ENCODE peak calls at places on chromosomes 4 and X, in five cellular contexts. I is SK-N-SH, G is HepG2, Z is GM12878, Q is K562. T is an unnamed sample.
A peak's percentile ranks its signal among the peaks of the same experiment; 100 is the strongest.

GRCh38 chr4:181323061-181323460 is 920.1 kb upstream of the TENM3 start:
- DNase-seq in Q (no peak), Z (peak; percentile 20), I (no peak), G (no peak), T (no peak)

GRCh38 chrX:135389717-135390116 is 32.0 kb upstream of the SMIM10L2A start:
- DNase-seq in G (peak; percentile 51), Z (no peak), I (no peak), Q (no peak), T (no peak)

GRCh38 chr4:13348216-13348615 is 135.9 kb downstream of the RAB28 start:
- DNase-seq in I (no peak), Q (no peak), G (no peak), Z (no peak), T (no peak)

GRCh38 chr4:102268355-102268754 is 76.9 kb downstream of the SLC39A8 start:
- DNase-seq in Z (no peak), Q (no peak), I (no peak), G (no peak), T (no peak)

GRCh38 chr4:110953898-110954297 is 331.0 kb upstream of the PITX2 start:
- DNase-seq in G (no peak), I (no peak), Z (no peak), Q (no peak), T (peak; percentile 18)

GRCh38 chr4:170243662-170244288 is 154.0 kb upstream of the AADAT start:
- DNase-seq in Z (no peak), I (no peak), G (no peak), Q (no peak), T (no peak)

GRCh38 chr4:177405508-177405907 is 36.7 kb downstream of the AGA start:
- DNase-seq in Z (no peak), Q (no peak), G (no peak), I (no peak), T (no peak)

GRCh38 chr4:113636438-113636818 is 125.1 kb downstream of the CAMK2D start:
- DNase-seq in G (peak; percentile 78), I (no peak), Z (no peak), Q (no peak), T (no peak)

GRCh38 chr4:74682567-74683359 is 111.6 kb downstream of the BTC start:
- DNase-seq in Q (peak; percentile 50), Z (no peak), I (no peak), G (peak; percentile 47), T (no peak)

GRCh38 chrX:38880460-38880859 is 79.2 kb downstream of the MID1IP1 start:
- DNase-seq in G (peak; percentile 2), I (no peak), Q (no peak), Z (no peak), T (no peak)

GRCh38 chrX:117972681-117973080 is 143.9 kb downstream of the KLHL13 start:
- DNase-seq in I (no peak), Z (no peak), Q (no peak), G (no peak), T (peak; percentile 8)

GRCh38 chr4:185534850-185535761 is at the start of gene PDLIM3:
- DNase-seq in Q (peak; percentile 74), Z (no peak), G (peak; percentile 27), I (peak; percentile 89), T (peak; percentile 76)

GRCh38 chr4:72302981-72303704 is 265.9 kb downstream of the ADAMTS3 start:
- DNase-seq in Z (no peak), G (peak; percentile 34), I (peak; percentile 16), Q (peak; percentile 54), T (peak; percentile 53)

GRCh38 chrX:53266914-53267313 is 14.5 kb downstream of the IQSEC2 start:
- DNase-seq in Q (peak; percentile 44), Z (no peak), I (no peak), G (no peak), T (no peak)

GRCh38 chrX:9890541-9891200 is 76.5 kb upstream of the CLDN34 start:
- DNase-seq in I (no peak), Z (no peak), Q (no peak), G (no peak), T (no peak)

GRCh38 chrX:80808854-80809493 is 703 bp downstream of the BRWD3 start:
- DNase-seq in Z (no peak), G (no peak), I (peak; percentile 27), Q (no peak), T (no peak)

GRCh38 chr4:41594439-41594838 is 56.5 kb downstream of the LIMCH1 start:
- DNase-seq in I (no peak), Q (no peak), Z (no peak), G (no peak), T (no peak)

GRCh38 chr4:74005528-74005927 is 7.1 kb upstream of the CXCL5 start:
- DNase-seq in Q (no peak), I (no peak), G (peak; percentile 92), Z (no peak), T (no peak)

GRCh38 chr4:65508169-65508568 is 162.1 kb downstream of the EPHA5 start:
- DNase-seq in I (no peak), Q (no peak), Z (no peak), G (no peak), T (peak; percentile 6)

GRCh38 chrX:134186362-134187121 is 50.4 kb upstream of the CCDC160 start:
- DNase-seq in Q (no peak), G (no peak), I (no peak), Z (peak; percentile 21), T (peak; percentile 15)

GRCh38 chr4:125313497-125313896 is 1.3 kb upstream of the FAT4 start:
- DNase-seq in I (peak; percentile 59), Q (peak; percentile 59), G (peak; percentile 83), Z (no peak), T (peak; percentile 45)

GRCh38 chr4:8599657-8600056 is 7.1 kb downstream of the CPZ start:
- DNase-seq in I (no peak), G (no peak), Q (peak; percentile 33), Z (no peak), T (no peak)

GRCh38 chr4:105306158-105306781 is 159.6 kb downstream of the TET2 start:
- DNase-seq in I (no peak), G (no peak), Q (no peak), Z (peak; percentile 91), T (no peak)

GRCh38 chr4:4284827-4285618 is 4.9 kb downstream of the LYAR start:
- DNase-seq in G (peak; percentile 67), I (no peak), Q (no peak), Z (no peak), T (no peak)

GRCh38 chrX:31279359-31279758 is 207.5 kb upstream of the FTHL17 start:
- DNase-seq in Z (no peak), G (peak; percentile 18), I (no peak), Q (no peak), T (peak; percentile 21)

GRCh38 chr4:54660591-54660990 is 2.8 kb downstream of the KIT start:
- DNase-seq in G (no peak), Z (no peak), I (no peak), Q (no peak), T (no peak)

GRCh38 chrX:47585273-47585672 is 3.0 kb downstream of the TIMP1 start:
- DNase-seq in G (no peak), I (no peak), Z (no peak), Q (no peak), T (no peak)
- TF ChIP-seq FOXM1 in G (no peak), I (no peak), Z (no peak), Q (no peak), T (no peak)

GRCh38 chr4:139734201-139734874 is 68.7 kb downstream of the MGST2 start:
- DNase-seq in G (no peak), Z (no peak), I (no peak), Q (no peak), T (no peak)

GRCh38 chr4:139735381-139736256 is 70.0 kb downstream of the MGST2 start:
- DNase-seq in G (no peak), I (peak; percentile 94), Z (no peak), Q (no peak), T (no peak)

GRCh38 chr4:139734875-139735380 is 69.3 kb downstream of the MGST2 start:
- DNase-seq in Z (no peak), Q (no peak), I (peak; percentile 97), G (no peak), T (peak; percentile 91)

GRCh38 chr4:139736257-139736626 is 70.6 kb downstream of the MGST2 start:
- DNase-seq in G (no peak), Q (no peak), I (no peak), Z (no peak), T (no peak)

DNA sequence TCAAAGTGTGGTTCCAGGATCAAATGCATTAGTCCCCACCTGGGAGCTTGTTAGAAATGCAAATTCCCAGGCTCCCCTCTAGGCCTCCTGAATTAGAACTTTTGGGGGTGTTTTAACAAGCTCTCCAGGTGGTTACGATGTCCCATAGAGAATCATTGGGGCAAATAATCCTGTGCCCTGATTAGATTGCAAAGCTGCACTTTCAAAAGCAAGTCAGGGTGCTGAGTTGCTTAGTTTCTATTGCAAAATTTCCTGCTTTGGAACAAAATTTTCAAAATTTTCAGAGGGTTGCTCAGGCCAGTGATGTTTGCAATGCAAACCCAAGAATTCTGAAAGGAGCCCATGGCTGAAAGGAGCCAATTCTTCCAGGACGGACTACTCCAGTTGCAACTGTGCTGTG is 71.0 kb downstream of the MGST2 start:
- DNase-seq in I (no peak), G (no peak), Q (no peak), Z (no peak), T (no peak)
- TF ChIP-seq FOXM1 in I (no peak), G (no peak), Q (no peak), Z (no peak), T (no peak)

GRCh38 chrX:115504167-115504566 is 56.8 kb upstream of the PLS3 start:
- DNase-seq in G (no peak), Z (peak; percentile 23), I (no peak), Q (no peak), T (no peak)

GRCh38 chrX:115499112-115499805 is 61.7 kb upstream of the PLS3 start:
- DNase-seq in I (no peak), Z (no peak), Q (no peak), G (no peak), T (no peak)

DNA sequence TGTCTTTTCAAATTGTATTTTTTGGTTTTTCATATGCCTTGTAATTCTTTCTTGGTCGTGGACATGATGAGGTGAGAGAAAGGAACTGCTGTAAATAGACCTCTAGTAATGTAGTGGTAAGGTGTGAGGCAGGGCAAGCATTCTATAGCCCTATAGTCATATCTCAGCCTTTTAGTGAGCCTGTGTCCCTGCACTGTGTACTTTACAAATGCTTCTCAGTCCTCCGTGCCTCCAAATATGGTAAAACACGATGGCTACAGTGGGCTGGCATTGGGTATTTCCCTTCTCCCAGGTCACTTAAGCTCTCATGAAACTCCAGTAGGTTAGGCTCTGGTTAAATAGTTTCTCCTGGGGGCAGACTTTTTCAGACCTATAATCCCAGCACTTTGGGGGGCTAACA is 57.9 kb upstream of the PLS3 start:
- DNase-seq in Q (no peak), Z (peak; percentile 23), I (no peak), G (no peak), T (no peak)
- TF ChIP-seq FOXM1 in Q (no peak), Z (no peak), I (no peak), G (no peak), T (no peak)

DNA sequence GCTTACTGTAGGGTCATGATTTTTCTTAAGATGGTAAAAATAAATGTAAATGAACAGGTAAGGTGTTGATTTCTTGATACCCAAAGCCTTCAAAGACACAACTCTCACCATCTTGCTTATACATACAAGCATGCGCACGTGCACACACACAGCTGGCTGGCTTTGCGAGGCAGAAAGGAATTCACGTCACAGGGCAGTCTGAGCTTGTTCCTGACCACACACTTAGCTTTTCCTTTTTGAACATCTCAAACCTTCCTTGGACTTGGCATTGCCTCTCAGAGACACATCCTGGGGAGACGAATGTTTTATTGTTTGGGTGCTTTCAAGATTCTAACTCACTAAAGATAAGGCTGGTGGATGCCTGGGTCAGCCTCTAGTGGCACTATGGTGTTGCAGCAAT is 175.0 kb downstream of the NHS start:
- DNase-seq in Z (no peak), G (no peak), Q (no peak), I (no peak), T (no peak)
- TF ChIP-seq FOXM1 in Z (no peak), G (no peak), Q (no peak), I (no peak), T (no peak)

GRCh38 chrX:65528705-65529340 is 5.8 kb downstream of the LAS1L start:
- DNase-seq in Z (no peak), Q (peak; percentile 71), I (peak; percentile 74), G (no peak), T (peak; percentile 77)
- TF ChIP-seq FOXM1 in Z (no peak), Q (no peak), I (no peak), G (no peak), T (no peak)